ENCODE peak calls at places on chromosome 16, in ten cellular contexts. K, F, W, E, X, N, J, L, S and Z are unnamed samples.

GRCh38 chr16:1537763-1538289 is 4.4 kb downstream of the TMEM204 start:
- DNase-seq in K (no peak), F (no peak), W (no peak), E (no peak), X (no peak), N (no peak), J (no peak), L (peak), S (no peak), Z (no peak)

GRCh38 chr16:1674306-1674705 is 3.8 kb upstream of the JPT2 start:
- DNase-seq in K (no peak), F (peak), W (no peak), E (no peak), X (no peak), N (no peak), J (no peak), L (no peak), S (no peak), Z (no peak)

GRCh38 chr16:35173295-35173694 is 1713.9 kb downstream of the TP53TG3F start:
- DNase-seq in K (no peak), F (no peak), W (no peak), E (no peak), X (no peak), N (no peak), J (no peak), L (no peak), S (no peak), Z (no peak)

GRCh38 chr16:53061701-53062159 is 6.9 kb downstream of the CHD9 start:
- DNase-seq in K (no peak), F (no peak), W (no peak), E (no peak), X (no peak), N (no peak), J (no peak), L (no peak), S (no peak), Z (no peak)

GRCh38 chr16:57409065-57409464 is 4.5 kb downstream of the CCL17 start:
- DNase-seq in K (no peak), F (no peak), W (no peak), E (no peak), X (no peak), N (no peak), J (no peak), L (no peak), S (no peak), Z (no peak)

GRCh38 chr16:86477642-86478041 is 32.7 kb upstream of the FOXF1 start:
- DNase-seq in K (no peak), F (no peak), W (no peak), E (no peak), X (no peak), N (no peak), J (peak), L (no peak), S (no peak), Z (no peak)

GRCh38 chr16:88790312-88791150 is 5.5 kb upstream of the PIEZO1 start:
- DNase-seq in K (no peak), F (no peak), W (no peak), E (no peak), X (no peak), N (no peak), J (no peak), L (peak), S (no peak), Z (no peak)

GRCh38 chr16:10981697-10982216 is 37.4 kb downstream of the CLEC16A start:
- DNase-seq in K (no peak), F (no peak), W (no peak), E (no peak), X (peak), N (peak), J (no peak), L (no peak), S (no peak), Z (no peak)

GRCh38 chr16:9372934-9373890 is 281.8 kb downstream of the HAPSTR1 start:
- DNase-seq in K (no peak), F (no peak), W (peak), E (no peak), X (no peak), N (no peak), J (no peak), L (no peak), S (no peak), Z (no peak)

GRCh38 chr16:68166264-68166663 is 69.7 kb downstream of the ESRP2 start:
- DNase-seq in K (no peak), F (no peak), W (no peak), E (no peak), X (no peak), N (no peak), J (no peak), L (no peak), S (no peak), Z (no peak)

GRCh38 chr16:67207857-67208524 is 9.1 kb downstream of the ELMO3 start:
- DNase-seq in K (no peak), F (peak), W (no peak), E (no peak), X (no peak), N (no peak), J (peak), L (no peak), S (no peak), Z (peak)

GRCh38 chr16:86363836-86364618 is 146.3 kb upstream of the FOXF1 start:
- DNase-seq in K (no peak), F (peak), W (no peak), E (no peak), X (no peak), N (no peak), J (no peak), L (no peak), S (no peak), Z (no peak)